ENCODE peak calls at places on chromosomes 3 and 15, in four cellular contexts. M is adrenal gland, C is cardiac fibroblast, P is hepatocyte. Z is an unnamed sample.

GRCh38 chr15:53559364-53560253 is 199.9 kb downstream of the WDR72 start:
- DNase-seq in M (no peak), C (no peak), P (peak), Z (peak)

GRCh38 chr3:69329897-69330296 is 56.0 kb downstream of the FRMD4B start:
- DNase-seq in C (peak), P (no peak), M (no peak), Z (no peak)

GRCh38 chr15:27414168-27414870 is 443.3 kb downstream of the GABRG3 start:
- DNase-seq in P (no peak), C (no peak), M (no peak), Z (no peak)

GRCh38 chr15:83449250-83449671 is 2.1 kb downstream of the SH3GL3 start:
- DNase-seq in M (no peak), C (no peak), P (no peak), Z (no peak)

GRCh38 chr15:90036343-90036742 is 35.2 kb downstream of the ZNF710 start:
- DNase-seq in P (no peak), M (no peak), C (no peak), Z (no peak)

GRCh38 chr3:159828542-159828943 is 160.1 kb upstream of the IL12A start:
- DNase-seq in P (peak), M (no peak), C (peak), Z (peak)

GRCh38 chr3:123390865-123391613 is 57.9 kb downstream of the ADCY5 start:
- DNase-seq in M (peak), P (no peak), C (no peak), Z (no peak)

GRCh38 chr3:99866167-99866810 is 48.6 kb downstream of the CMSS1 start:
- DNase-seq in C (peak), M (no peak), P (no peak), Z (no peak)

GRCh38 chr3:77620009-77620408 is 580.1 kb downstream of the ROBO2 start:
- DNase-seq in P (no peak), C (no peak), M (no peak), Z (no peak)

GRCh38 chr15:79311901-79312553 is 1.1 kb downstream of the TMED3 start:
- DNase-seq in P (no peak), C (no peak), M (no peak), Z (no peak)

GRCh38 chr3:18127181-18127863 is 297.8 kb downstream of the SATB1 start:
- DNase-seq in M (no peak), C (no peak), P (no peak), Z (no peak)

GRCh38 chr3:72423643-72424042 is 424.6 kb downstream of the SHQ1 start:
- DNase-seq in M (no peak), P (no peak), C (no peak), Z (no peak)

GRCh38 chr3:64143399-64144130 is 81.7 kb downstream of the PRICKLE2 start:
- DNase-seq in C (peak), P (no peak), M (peak), Z (no peak)

GRCh38 chr3:154089416-154090115 is 31.6 kb upstream of the ARHGEF26 start:
- DNase-seq in M (no peak), C (no peak), P (peak), Z (peak)

GRCh38 chr3:69776926-69777581 is 37.8 kb downstream of the MITF start:
- DNase-seq in M (no peak), P (no peak), C (peak), Z (no peak)

GRCh38 chr3:62248831-62249776 is 124.2 kb downstream of the FEZF2 start:
- DNase-seq in P (no peak), M (no peak), C (no peak), Z (peak)

GRCh38 chr3:98557324-98558010 is 25.7 kb downstream of the GPR15 start:
- DNase-seq in P (no peak), M (no peak), C (no peak), Z (no peak)
- H3K4me3 ChIP-seq in P (no peak), M (no peak), C (no peak), Z (no peak)

GRCh38 chr3:98039322-98040024 is 4.4 kb upstream of the GABRR3 start:
- DNase-seq in C (peak), M (peak), P (peak), Z (peak)
- H3K4me3 ChIP-seq in C (peak), M (no peak), P (peak), Z (peak)

DNA sequence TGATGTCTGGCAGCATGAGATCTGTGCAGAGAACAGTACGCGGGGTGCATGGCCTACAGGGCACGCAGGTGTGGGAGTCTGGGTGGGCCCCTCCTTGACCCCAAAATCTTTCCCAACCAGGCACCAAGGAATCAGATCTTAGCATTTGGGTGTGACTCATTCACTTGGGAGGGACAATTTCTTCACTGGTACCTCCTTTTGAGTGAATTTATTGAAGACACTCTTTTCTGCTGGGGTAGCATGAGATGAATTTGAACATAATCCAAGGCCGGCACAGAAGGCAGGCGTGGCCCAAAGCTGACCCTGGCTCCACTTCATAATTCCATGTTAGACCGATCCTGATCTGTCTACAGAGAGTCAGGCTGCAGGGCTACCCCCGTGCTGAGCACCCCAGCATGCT is 30.6 kb upstream of the CDV3 start:
- DNase-seq in P (no peak), C (no peak), M (no peak), Z (no peak)
- H3K4me3 ChIP-seq in P (no peak), C (no peak), M (no peak), Z (no peak)

GRCh38 chr3:141384157-141384556 is 15.9 kb downstream of the ZBTB38 start:
- DNase-seq in P (no peak), M (no peak), C (peak), Z (no peak)
- H3K4me3 ChIP-seq in P (no peak), M (no peak), C (peak), Z (no peak)

DNA sequence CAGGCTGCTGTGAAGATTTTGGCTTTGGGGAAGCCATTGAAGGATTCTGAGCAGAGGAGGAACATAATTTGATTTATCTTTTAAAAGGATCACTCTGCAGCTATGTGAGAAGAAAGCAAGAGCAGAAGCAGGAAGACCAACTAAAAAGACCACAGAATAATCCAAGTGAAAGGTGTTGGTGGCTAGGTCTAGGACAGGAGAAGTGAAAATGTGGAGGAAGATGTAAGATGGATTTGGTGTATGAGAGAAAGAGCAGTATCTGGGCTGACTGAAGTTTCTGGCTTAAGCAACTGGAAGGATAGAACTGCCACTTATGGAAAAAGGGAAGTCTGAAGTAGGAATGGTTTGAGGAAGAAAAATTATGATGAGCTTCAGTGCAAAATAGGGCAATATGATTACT is 62.0 kb downstream of the SFMBT1 start:
- DNase-seq in C (no peak), P (no peak), M (no peak), Z (no peak)
- H3K4me3 ChIP-seq in C (no peak), P (no peak), M (no peak), Z (no peak)

DNA sequence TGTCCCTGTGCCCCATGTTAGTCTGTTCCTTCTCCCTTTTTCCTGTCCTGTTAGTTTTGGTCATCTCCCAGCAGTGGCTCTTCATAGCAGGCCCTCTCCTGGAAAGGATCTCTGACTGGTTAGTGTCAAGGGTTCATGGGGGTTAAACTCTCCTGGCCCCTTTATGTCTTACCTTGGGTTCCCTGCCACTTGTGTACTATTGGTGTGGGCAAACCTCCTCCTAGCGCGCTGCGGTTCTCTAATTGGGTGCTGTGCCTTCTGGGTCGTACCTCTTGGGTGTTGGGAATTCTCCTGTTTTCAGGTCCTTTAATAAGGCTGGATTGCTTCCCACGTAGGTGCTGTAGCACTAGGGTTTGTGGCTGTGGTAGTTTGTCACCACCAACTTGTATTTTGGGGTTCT is 18.8 kb downstream of the GMPS start:
- DNase-seq in P (no peak), M (no peak), C (no peak), Z (no peak)
- H3K4me3 ChIP-seq in P (no peak), M (no peak), C (no peak), Z (no peak)

GRCh38 chr3:16803019-16803418 is 81.7 kb upstream of the PLCL2 start:
- DNase-seq in C (no peak), P (no peak), M (no peak), Z (no peak)

GRCh38 chr3:16802382-16802781 is 82.4 kb upstream of the PLCL2 start:
- DNase-seq in P (no peak), M (no peak), C (no peak), Z (no peak)

GRCh38 chr3:16800361-16800760 is 84.4 kb upstream of the PLCL2 start:
- DNase-seq in M (no peak), C (no peak), P (no peak), Z (no peak)

GRCh38 chr3:16801698-16802097 is 83.1 kb upstream of the PLCL2 start:
- DNase-seq in M (no peak), C (peak), P (no peak), Z (no peak)

DNA sequence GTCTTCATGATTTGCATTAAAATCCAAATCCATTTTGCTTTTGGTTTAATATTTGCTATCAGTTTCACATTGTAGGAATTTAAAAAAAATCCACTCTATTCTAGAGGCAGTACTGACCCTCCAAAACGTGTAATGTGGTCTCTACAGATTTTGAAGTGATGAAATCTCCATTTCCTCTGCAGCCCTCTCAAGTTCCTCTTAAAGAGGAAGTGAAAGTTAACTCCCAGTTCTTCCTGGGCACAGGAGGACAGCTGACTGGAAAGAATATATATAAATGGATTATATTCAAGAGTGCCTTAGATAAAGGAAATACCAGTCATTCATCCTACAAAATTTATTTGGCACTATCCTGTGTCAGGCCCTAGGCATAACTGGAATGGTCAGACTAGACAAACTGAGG is 83.5 kb upstream of the PLCL2 start:
- DNase-seq in M (no peak), P (no peak), C (peak), Z (no peak)
- H3K4me3 ChIP-seq in M (no peak), P (no peak), C (no peak), Z (no peak)

GRCh38 chr3:178076718-178077117 is 459.5 kb upstream of the KCNMB2 start:
- DNase-seq in C (no peak), M (no peak), P (no peak), Z (no peak)

GRCh38 chr3:178072391-178072790 is 463.8 kb upstream of the KCNMB2 start:
- DNase-seq in C (no peak), P (no peak), M (no peak), Z (no peak)

GRCh38 chr3:178067721-178068120 is 468.5 kb upstream of the KCNMB2 start:
- DNase-seq in P (no peak), C (no peak), M (no peak), Z (no peak)

DNA sequence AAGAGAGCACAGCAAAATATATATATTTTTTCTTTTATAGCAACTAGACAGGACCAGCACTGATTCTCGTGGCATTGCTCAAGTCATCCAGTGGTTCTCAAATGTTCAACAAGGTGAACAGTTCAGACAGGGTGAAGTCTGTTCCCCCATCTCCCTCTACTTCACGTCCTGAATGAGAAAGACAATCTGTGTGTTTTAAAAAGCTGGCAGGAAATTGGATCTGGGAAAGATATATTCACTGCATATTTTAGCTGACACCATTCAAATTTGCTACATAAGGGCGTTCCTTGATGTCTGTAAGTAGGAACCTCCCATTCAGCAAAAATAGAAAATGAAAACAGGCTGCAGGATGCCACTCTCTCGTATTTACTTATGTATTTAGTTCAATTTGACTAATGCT is 463.3 kb upstream of the KCNMB2 start:
- DNase-seq in C (no peak), P (no peak), M (no peak), Z (no peak)
- H3K4me3 ChIP-seq in C (no peak), P (no peak), M (no peak), Z (no peak)

DNA sequence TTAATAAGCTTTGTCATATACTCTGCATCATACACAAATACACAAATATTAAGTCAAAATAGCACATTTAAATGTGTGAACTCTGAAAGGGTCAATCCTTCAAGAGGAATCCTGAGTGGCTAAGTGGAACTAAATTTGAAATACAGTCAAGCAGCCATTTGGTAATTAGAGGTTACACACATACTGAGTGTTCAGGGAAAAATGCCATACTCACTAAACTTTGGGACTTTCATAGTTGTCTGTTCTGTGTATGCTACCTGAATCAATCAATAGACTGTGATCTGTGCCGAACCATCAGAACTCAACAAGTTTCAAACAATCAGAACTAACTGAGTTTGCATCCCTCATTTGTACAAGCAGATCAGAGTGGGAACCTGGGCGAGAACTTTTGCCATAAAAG is 15.3 kb downstream of the ANKRD28 start:
- DNase-seq in P (no peak), M (no peak), C (no peak), Z (no peak)
- H3K4me3 ChIP-seq in P (no peak), M (no peak), C (no peak), Z (no peak)

Z was measured in Caco-2.